ENCODE peak calls at places on chromosomes 12 and 14, in six cellular contexts. G is A549, H is IMR-90, S is GM12878, N is K562, W is HepG2. A is an unnamed sample.

GRCh38 chr12:91896725-91897515 is 248.7 kb downstream of the BTG1 start:
- DNase-seq in G (no peak), H (no peak), S (no peak), N (no peak), W (no peak), A (no peak)

GRCh38 chr14:87996276-87996592 is 3.3 kb upstream of the GALC start:
- DNase-seq in G (no peak), H (peak; percentile 39), S (no peak), N (no peak), W (peak; percentile 20), A (no peak)

GRCh38 chr12:58764100-58764953 is 156.0 kb downstream of the LRIG3 start:
- DNase-seq in G (no peak), H (peak; percentile 46), S (no peak), N (no peak), W (peak; percentile 15), A (no peak)

GRCh38 chr14:79411403-79412174 is 799.7 kb downstream of the DIO2 start:
- DNase-seq in G (no peak), H (peak; percentile 66), S (no peak), N (no peak), W (no peak), A (no peak)

GRCh38 chr14:102799684-102800562 is 22.7 kb downstream of the TRAF3 start:
- DNase-seq in G (no peak), H (peak; percentile 90), S (no peak), N (no peak), W (no peak), A (no peak)

GRCh38 chr14:67883717-67884116 is 64.1 kb downstream of the RAD51B start:
- DNase-seq in G (peak; percentile 18), H (peak; percentile 28), S (no peak), N (no peak), W (no peak), A (no peak)

GRCh38 chr14:89221109-89221508 is 195.9 kb downstream of the FOXN3 start:
- DNase-seq in G (peak; percentile 5), H (peak; percentile 84), S (no peak), N (no peak), W (no peak), A (no peak)

GRCh38 chr14:76955575-76956252 is 72.8 kb downstream of the IRF2BPL start:
- DNase-seq in G (peak; percentile 60), H (peak; percentile 59), S (peak; percentile 66), N (no peak), W (peak; percentile 59), A (no peak)

GRCh38 chr12:53508534-53509199 is 1.4 kb upstream of the NPFF start:
- DNase-seq in G (peak; percentile 77), H (peak; percentile 67), S (peak; percentile 60), N (peak; percentile 85), W (peak; percentile 72), A (peak; percentile 97)

GRCh38 chr12:38886064-38886463 is 19.3 kb downstream of the CPNE8 start:
- DNase-seq in G (peak; percentile 76), H (no peak), S (no peak), N (no peak), W (peak; percentile 52), A (no peak)

GRCh38 chr14:75401356-75401755 is 26.5 kb upstream of the JDP2 start:
- DNase-seq in G (no peak), H (peak; percentile 8), S (no peak), N (no peak), W (no peak), A (no peak)

GRCh38 chr12:126404293-126404851 is 1339.1 kb downstream of the AACS start:
- DNase-seq in G (no peak), H (no peak), S (no peak), N (no peak), W (no peak), A (no peak)

GRCh38 chr12:65524666-65525065 is 246.2 kb downstream of the MSRB3 start:
- DNase-seq in G (no peak), H (peak; percentile 89), S (no peak), N (no peak), W (no peak), A (no peak)

GRCh38 chr12:130707571-130707891 is 8.6 kb downstream of the RIMBP2 start:
- DNase-seq in G (no peak), H (no peak), S (no peak), N (no peak), W (no peak), A (no peak)

GRCh38 chr12:54658306-54659264 is 10.4 kb upstream of the DCD start:
- DNase-seq in G (peak; percentile 62), H (peak; percentile 6), S (no peak), N (peak; percentile 67), W (peak; percentile 30), A (peak; percentile 53)

GRCh38 chr12:50659690-50660424 is 104.0 kb upstream of the ATF1 start:
- DNase-seq in G (no peak), H (no peak), S (no peak), N (no peak), W (no peak), A (no peak)
- TF ChIP-seq USF2 in G (no peak), H (no peak), S (no peak), N (no peak), W (no peak), A (no peak)

DNA sequence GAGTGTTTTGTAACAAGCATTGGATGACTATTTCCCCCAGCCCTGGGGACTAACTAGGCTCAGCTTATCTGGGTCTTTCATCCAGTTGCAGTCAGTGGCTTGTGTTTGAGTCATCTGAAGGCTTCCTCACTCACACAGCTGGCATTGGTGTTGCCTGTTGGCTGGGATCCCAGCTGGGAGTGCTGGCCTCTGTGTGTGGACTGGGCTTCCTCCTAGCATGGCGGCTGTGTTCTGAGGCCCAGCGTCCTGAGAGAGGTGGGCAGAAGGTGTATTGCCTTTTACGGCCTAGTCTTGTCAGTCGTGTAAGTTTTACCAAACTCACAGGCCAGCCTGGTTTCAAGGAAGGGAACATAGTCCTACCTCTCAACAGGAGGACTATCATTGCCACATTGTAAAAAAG is 28.3 kb upstream of the PPP2R5C start:
- DNase-seq in G (no peak), H (peak; percentile 48), S (no peak), N (no peak), W (no peak), A (no peak)
- TF ChIP-seq CEBPB in G (no peak), H (no peak), S (no peak), N (no peak), W (no peak), A (no peak)

GRCh38 chr14:71135496-71135895 is 228.2 kb downstream of the PCNX1 start:
- DNase-seq in G (no peak), H (no peak), S (no peak), N (no peak), W (no peak), A (peak; percentile 17)
- TF ChIP-seq USF2 in G (no peak), H (no peak), S (no peak), N (no peak), W (no peak), A (no peak)

DNA sequence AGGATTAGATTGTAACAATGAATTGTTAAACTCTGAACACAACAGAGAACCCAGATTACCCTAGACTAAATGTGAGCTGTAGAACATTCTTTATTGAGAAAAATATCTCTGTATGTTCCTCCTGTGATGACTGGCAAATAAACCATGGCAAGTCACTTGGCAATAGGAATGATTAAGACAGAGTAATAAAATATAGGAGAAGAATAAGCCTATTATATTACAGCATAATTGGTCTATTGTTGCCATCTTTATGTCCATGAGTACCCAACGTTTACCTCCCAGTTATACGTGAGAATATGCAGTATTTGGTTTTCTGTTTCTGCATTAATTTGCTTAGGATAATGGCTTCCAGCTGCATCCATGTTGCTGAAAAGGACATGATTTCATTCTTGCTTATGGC is 211.2 kb upstream of the AVPR1A start:
- DNase-seq in G (no peak), H (no peak), S (no peak), N (no peak), W (no peak), A (no peak)
- TF ChIP-seq CEBPB in G (no peak), H (no peak), S (no peak), N (no peak), W (no peak), A (no peak)

GRCh38 chr12:96233168-96233567 is 39.0 kb downstream of the ELK3 start:
- DNase-seq in G (no peak), H (no peak), S (no peak), N (no peak), W (no peak), A (no peak)

GRCh38 chr12:96235497-96235826 is 41.3 kb downstream of the ELK3 start:
- DNase-seq in G (peak; percentile 23), H (no peak), S (no peak), N (no peak), W (no peak), A (no peak)

GRCh38 chr12:96236221-96236822 is 42.1 kb downstream of the ELK3 start:
- DNase-seq in G (no peak), H (peak; percentile 51), S (no peak), N (no peak), W (no peak), A (no peak)

GRCh38 chr12:96234591-96235496 is 40.7 kb downstream of the ELK3 start:
- DNase-seq in G (no peak), H (no peak), S (no peak), N (no peak), W (no peak), A (no peak)

DNA sequence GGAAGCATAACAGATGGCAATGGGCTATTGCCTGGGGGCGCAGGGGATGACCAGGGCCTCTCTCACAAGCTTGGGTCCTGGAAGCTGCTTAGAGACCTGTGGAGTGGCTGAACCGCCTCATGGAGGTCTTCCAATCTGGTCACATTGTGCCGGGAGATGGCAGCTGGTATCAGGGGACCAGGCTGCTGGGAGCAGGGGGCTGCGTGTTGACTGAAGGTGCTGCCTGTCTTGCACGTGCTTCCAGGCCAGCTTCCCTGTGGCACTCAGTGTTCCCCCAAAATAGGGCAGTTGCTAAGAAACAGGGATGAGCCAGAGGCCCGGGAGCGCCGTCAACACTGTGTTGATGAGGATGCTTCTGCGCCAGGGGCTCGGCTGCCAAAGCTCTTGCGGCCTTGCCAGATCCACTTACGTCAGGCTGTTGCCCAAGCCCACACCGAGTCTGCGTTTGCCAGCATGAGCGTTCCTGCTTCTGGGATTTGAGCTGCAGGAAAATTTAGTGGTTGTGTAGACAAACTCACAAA is 39.8 kb downstream of the ELK3 start:
- DNase-seq in G (no peak), H (peak; percentile 95), S (no peak), N (no peak), W (no peak), A (no peak)
- TF ChIP-seq USF2 in G (no peak), H (no peak), S (no peak), N (no peak), W (no peak), A (no peak)

GRCh38 chr14:44803239-44803905 is 158.4 kb downstream of the KLHL28 start:
- DNase-seq in G (peak; percentile 60), H (peak; percentile 64), S (peak; percentile 8), N (peak; percentile 22), W (peak; percentile 35), A (no peak)
- TF ChIP-seq CEBPB in G (no peak), H (no peak), S (no peak), N (no peak), W (no peak), A (no peak)

DNA sequence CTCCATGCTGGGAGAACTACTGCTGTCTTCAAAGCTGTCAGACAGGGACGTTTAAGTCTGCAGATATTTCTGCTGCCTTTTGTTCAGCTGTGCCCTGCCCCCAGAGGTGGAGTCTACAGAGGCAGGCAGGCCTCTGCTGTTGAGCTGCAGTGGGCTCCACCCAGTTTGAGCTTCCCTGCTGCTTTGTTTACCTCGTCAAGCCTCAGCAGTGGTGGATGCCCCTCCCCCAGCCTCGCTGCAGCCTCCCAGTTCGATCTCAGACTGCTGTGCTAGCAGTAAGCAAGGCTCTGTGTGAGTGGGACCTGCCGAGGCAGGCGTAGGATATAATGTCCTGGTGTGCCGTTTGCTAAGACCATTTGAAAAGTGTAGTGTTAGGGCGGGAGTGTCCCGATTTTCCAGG is 31.4 kb upstream of the RFX4 start:
- DNase-seq in G (no peak), H (no peak), S (no peak), N (peak; percentile 14), W (peak; percentile 32), A (no peak)
- TF ChIP-seq USF2 in G (no peak), H (no peak), S (no peak), N (no peak), W (no peak), A (no peak)